ENCODE peak calls at places on chromosomes 4 and X, in nine cellular contexts. G, A, M, V, S, W, D, T and R are unnamed samples.
A peak's percentile ranks its signal among the peaks of the same experiment; 100 is the strongest.

GRCh38 chrX:136354201-136354600 is 53.4 kb downstream of the ADGRG4 start:
- DNase-seq in M (no peak), T (no peak), V (no peak), W (no peak), S (no peak), D (no peak), A (no peak), G (no peak), R (no peak)

GRCh38 chrX:118271770-118272169 is 74.1 kb upstream of the WDR44 start:
- DNase-seq in W (no peak), T (no peak), A (peak; percentile 8), S (no peak), D (peak; percentile 75), M (peak; percentile 43), G (no peak), V (no peak), R (no peak)

GRCh38 chr4:107599841-107600240 is 120.2 kb downstream of the PAPSS1 start:
- DNase-seq in G (no peak), A (peak; percentile 38), W (no peak), M (no peak), D (no peak), V (no peak), S (no peak), T (no peak), R (no peak)

GRCh38 chrX:51098046-51098445 is 187.5 kb downstream of the BMP15 start:
- DNase-seq in A (no peak), G (no peak), D (no peak), M (no peak), S (no peak), W (no peak), V (no peak), T (no peak), R (no peak)

GRCh38 chrX:13688384-13688771 is 550 bp upstream of the RAB9A start:
- DNase-seq in M (no peak), S (no peak), A (no peak), D (no peak), V (no peak), G (no peak), T (no peak), W (no peak), R (no peak)

GRCh38 chrX:15820106-15821073 is 30.1 kb downstream of the ZRSR2 start:
- DNase-seq in A (peak; percentile 54), V (no peak), T (no peak), M (no peak), S (no peak), D (no peak), G (no peak), W (no peak), R (no peak)

GRCh38 chr4:61553562-61554125 is 353.5 kb downstream of the ADGRL3 start:
- DNase-seq in S (no peak), M (no peak), A (no peak), D (no peak), T (no peak), W (no peak), G (no peak), V (no peak), R (no peak)

GRCh38 chr4:7430965-7431695 is 3.6 kb downstream of the PSAPL1 start:
- DNase-seq in W (no peak), D (no peak), T (peak; percentile 53), S (peak; percentile 68), M (no peak), G (no peak), V (no peak), A (no peak), R (no peak)

GRCh38 chr4:78056265-78057129 is 626 bp upstream of the FRAS1 start:
- DNase-seq in W (no peak), M (peak; percentile 92), T (peak; percentile 77), D (peak; percentile 90), V (peak; percentile 94), A (peak; percentile 75), G (peak; percentile 53), S (peak; percentile 78), R (no peak)

GRCh38 chr4:57355066-57355465 is 244.9 kb upstream of the IGFBP7 start:
- DNase-seq in A (peak; percentile 44), V (no peak), W (no peak), D (no peak), T (no peak), S (no peak), G (no peak), M (no peak), R (no peak)

GRCh38 chr4:165308606-165309005 is 18.9 kb upstream of the MSMO1 start:
- DNase-seq in S (no peak), D (peak; percentile 25), W (no peak), M (no peak), G (no peak), A (no peak), V (no peak), T (no peak), R (no peak)

GRCh38 chr4:108512615-108513505 is 107.5 kb upstream of the RPL34 start:
- DNase-seq in D (peak; percentile 56), G (no peak), M (peak; percentile 72), A (peak; percentile 69), T (no peak), S (no peak), W (no peak), V (peak; percentile 44), R (no peak)

DNA sequence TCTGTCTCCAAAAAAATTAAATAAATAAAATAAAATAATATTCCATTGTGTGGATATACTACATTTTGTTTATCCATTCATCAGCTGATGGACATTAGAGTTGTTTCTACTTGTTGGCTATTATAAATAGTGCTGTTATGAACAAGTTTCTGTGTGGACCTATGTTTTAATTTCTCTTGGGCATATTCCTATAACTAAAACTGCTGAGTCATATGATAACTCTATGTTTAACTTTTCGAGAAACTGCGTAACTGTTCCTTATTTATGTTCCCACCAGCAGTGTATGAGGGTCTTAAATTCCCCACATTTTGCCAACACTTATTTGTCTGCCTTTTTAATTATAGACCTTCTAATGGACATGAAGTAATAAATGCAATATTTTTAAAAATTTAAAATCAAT is 369.5 kb downstream of the CHIC1 start:
- DNase-seq in W (no peak), S (no peak), V (no peak), D (no peak), A (no peak), T (no peak), G (no peak), M (no peak), R (no peak)
- H3K9me3 ChIP-seq in W (no peaks in the 10 kb centered on the region), S (no peaks in the 10 kb centered on the region), V (no peaks in the 10 kb centered on the region), D (no peaks in the 10 kb centered on the region), A (no peaks in the 10 kb centered on the region), T (peaks cover 14% of the 10 kb centered on the region), G (no peaks in the 10 kb centered on the region), M (no peaks in the 10 kb centered on the region), R (no peaks in the 10 kb centered on the region)

GRCh38 chr4:374298-375160 is 36.9 kb downstream of the ZNF141 start:
- DNase-seq in A (no peak), T (no peak), S (no peak), V (no peak), G (no peak), W (no peak), D (no peak), M (no peak), R (no peak)

DNA sequence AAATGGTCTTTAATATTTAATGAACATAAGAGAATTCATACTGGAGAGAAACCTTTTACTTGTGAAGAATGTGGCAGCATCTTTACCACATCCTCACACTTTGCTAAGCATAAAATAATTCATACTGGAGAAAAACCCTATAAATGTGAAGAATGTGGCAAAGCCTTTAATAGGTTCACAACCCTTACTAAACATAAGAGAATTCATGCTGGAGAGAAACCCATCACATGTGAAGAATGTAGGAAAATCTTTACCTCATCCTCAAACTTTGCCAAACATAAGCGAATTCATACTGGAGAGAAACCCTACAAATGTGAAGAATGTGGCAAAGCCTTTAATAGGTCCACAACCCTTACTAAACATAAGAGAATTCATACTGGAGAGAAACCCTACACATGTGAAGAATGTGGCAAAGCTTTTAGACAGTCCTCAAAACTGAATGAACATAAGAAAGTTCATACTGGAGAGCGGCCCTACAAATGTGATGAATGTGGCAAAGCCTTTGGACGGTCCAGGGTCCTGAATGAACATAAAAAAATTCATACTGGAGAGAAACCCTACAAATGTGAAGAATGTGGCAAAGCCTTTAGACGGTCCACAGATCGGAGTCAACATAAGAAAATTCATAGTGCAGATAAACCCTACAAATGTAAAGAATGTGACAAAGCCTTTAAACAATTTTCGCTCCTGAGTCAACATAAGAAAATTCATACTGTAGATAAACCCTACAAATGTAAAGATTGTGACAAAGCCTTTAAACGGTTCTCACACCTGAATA is 35.6 kb downstream of the ZNF141 start:
- DNase-seq in D (no peak), V (no peak), M (no peak), A (no peak), S (no peak), W (no peak), G (no peak), T (no peak), R (no peak)
- H3K9me3 ChIP-seq in D (peaks cover 25% of the 10 kb centered on the region), V (peaks cover 4% of the 10 kb centered on the region), M (peaks cover 88% of the 10 kb centered on the region), A (peaks cover 5% of the 10 kb centered on the region), S (peaks cover 93% of the 10 kb centered on the region), W (peaks cover 93% of the 10 kb centered on the region), G (peaks cover 99% of the 10 kb centered on the region), T (peaks cover 99% of the 10 kb centered on the region), R (peaks cover 93% of the 10 kb centered on the region)

DNA sequence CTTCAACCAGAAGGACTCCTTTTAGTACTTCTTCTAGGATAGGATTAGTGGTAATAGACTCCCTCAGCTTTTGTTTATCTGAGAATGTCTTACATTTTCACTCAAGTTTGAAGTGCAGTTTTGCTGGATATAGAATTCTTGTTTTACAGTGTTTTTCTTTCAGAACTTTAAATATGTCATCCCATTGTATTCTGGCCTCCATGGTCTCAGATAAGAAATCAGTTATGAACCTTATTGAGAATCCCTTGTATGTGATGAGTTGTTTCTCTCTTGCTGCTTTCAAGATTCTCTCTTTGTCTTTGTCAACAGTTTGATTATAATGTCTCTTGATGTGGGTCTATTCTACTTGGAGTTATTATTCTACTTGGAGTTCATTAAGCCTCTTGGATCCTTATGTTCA is 116.1 kb upstream of the CITED1 start:
- DNase-seq in D (no peak), T (no peak), A (no peak), V (no peak), S (no peak), W (no peak), M (no peak), G (no peak), R (no peak)
- H3K9me3 ChIP-seq in D (no peaks in the 10 kb centered on the region), T (peaks cover 30% of the 10 kb centered on the region), A (no peaks in the 10 kb centered on the region), V (no peaks in the 10 kb centered on the region), S (no peaks in the 10 kb centered on the region), W (peaks cover 4% of the 10 kb centered on the region), M (peaks cover 40% of the 10 kb centered on the region), G (peaks cover 3% of the 10 kb centered on the region), R (peaks cover 8% of the 10 kb centered on the region)

GRCh38 chrX:10278716-10279115 is 121.9 kb downstream of the CLCN4 start:
- DNase-seq in T (no peak), S (no peak), A (no peak), V (no peak), M (no peak), W (no peak), G (no peak), D (no peak), R (no peak)

GRCh38 chrX:10282490-10282889 is 125.7 kb downstream of the CLCN4 start:
- DNase-seq in S (no peak), D (no peak), V (no peak), A (no peak), M (no peak), T (no peak), G (no peak), W (no peak), R (no peak)

DNA sequence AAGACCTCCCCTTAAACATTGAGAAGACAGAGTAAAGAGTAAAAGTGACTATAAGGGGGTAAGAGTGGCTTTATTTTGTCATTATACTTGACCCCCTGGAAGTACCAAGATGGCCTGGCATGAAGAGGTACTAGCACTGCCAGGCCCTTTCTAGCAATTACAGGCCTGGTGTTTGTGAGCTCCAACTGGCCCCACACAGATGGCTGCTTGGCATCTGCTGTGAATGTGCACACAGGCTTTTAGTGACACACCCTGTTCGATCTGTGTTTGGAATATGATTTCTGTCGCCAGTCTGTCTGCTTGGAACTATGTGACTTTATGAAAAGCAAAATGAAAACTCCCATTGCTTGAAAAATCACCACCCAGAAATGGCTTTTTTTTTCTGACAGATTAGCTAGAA is 123.3 kb downstream of the CLCN4 start:
- DNase-seq in W (no peak), A (no peak), M (no peak), V (no peak), G (no peak), D (no peak), S (no peak), T (no peak), R (no peak)
- H3K9me3 ChIP-seq in W (no peaks in the 10 kb centered on the region), A (no peaks in the 10 kb centered on the region), M (no peaks in the 10 kb centered on the region), V (no peaks in the 10 kb centered on the region), G (no peaks in the 10 kb centered on the region), D (no peaks in the 10 kb centered on the region), S (no peaks in the 10 kb centered on the region), T (no peaks in the 10 kb centered on the region), R (no peaks in the 10 kb centered on the region)